ENCODE peak calls at places on chromosomes 12 and 14, in nine cellular contexts. One of them, this sample, is unnamed.

GRCh38 chr12:106108187-106108816 is 30.5 kb downstream of the NUAK1 start:
- DNase-seq in ecto neural progenitor cell: no peak
- DNase-seq in effector CD4-positive, alpha-beta T cell: no peak
- DNase-seq in tibial artery: no peak
- DNase-seq in RKO: no peak
- DNase-seq in Peyer's patch: no peak
- DNase-seq in NCI-H2171: no peak
- DNase-seq in AML-193: no peak
- DNase-seq in activated CD8-positive, alpha-beta memory T cell treated with anti-CD3 and anti-CD28 coated beads, Interleukin-2, amount 10 ng/mL, durations not matched to agents 7 days and 5 days: no peak
- DNase-seq in this sample: no peak

GRCh38 chr12:51393676-51394545 is 2.7 kb upstream of the GALNT6 start:
- DNase-seq in AML-193: peak
- DNase-seq in activated CD8-positive, alpha-beta memory T cell treated with anti-CD3 and anti-CD28 coated beads, Interleukin-2, amount 10 ng/mL, durations not matched to agents 7 days and 5 days: peak
- DNase-seq in RKO: peak
- DNase-seq in Peyer's patch: peak
- DNase-seq in ecto neural progenitor cell: no peak
- DNase-seq in effector CD4-positive, alpha-beta T cell: peak
- DNase-seq in NCI-H2171: no peak
- DNase-seq in tibial artery: no peak
- DNase-seq in this sample: peak

GRCh38 chr14:101365329-101366158 is 195.8 kb upstream of the DIO3 start:
- DNase-seq in effector CD4-positive, alpha-beta T cell: no peak
- DNase-seq in NCI-H2171: no peak
- DNase-seq in ecto neural progenitor cell: peak
- DNase-seq in tibial artery: peak
- DNase-seq in Peyer's patch: no peak
- DNase-seq in activated CD8-positive, alpha-beta memory T cell treated with anti-CD3 and anti-CD28 coated beads, Interleukin-2, amount 10 ng/mL, durations not matched to agents 7 days and 5 days: no peak
- DNase-seq in RKO: no peak
- DNase-seq in AML-193: no peak
- DNase-seq in this sample: no peak

GRCh38 chr14:67532998-67533753 is at the start of gene PLEKHH1:
- DNase-seq in activated CD8-positive, alpha-beta memory T cell treated with anti-CD3 and anti-CD28 coated beads, Interleukin-2, amount 10 ng/mL, durations not matched to agents 7 days and 5 days: peak
- DNase-seq in RKO: peak
- DNase-seq in Peyer's patch: peak
- DNase-seq in NCI-H2171: peak
- DNase-seq in tibial artery: peak
- DNase-seq in effector CD4-positive, alpha-beta T cell: no peak
- DNase-seq in ecto neural progenitor cell: peak
- DNase-seq in AML-193: no peak
- DNase-seq in this sample: peak

GRCh38 chr14:100065161-100065871 is at the start of gene EVL:
- DNase-seq in effector CD4-positive, alpha-beta T cell: peak
- DNase-seq in ecto neural progenitor cell: no peak
- DNase-seq in Peyer's patch: peak
- DNase-seq in AML-193: peak
- DNase-seq in tibial artery: no peak
- DNase-seq in RKO: no peak
- DNase-seq in NCI-H2171: no peak
- DNase-seq in activated CD8-positive, alpha-beta memory T cell treated with anti-CD3 and anti-CD28 coated beads, Interleukin-2, amount 10 ng/mL, durations not matched to agents 7 days and 5 days: peak
- DNase-seq in this sample: peak

GRCh38 chr14:59427653-59428578 is 37.3 kb downstream of the GPR135 start:
- DNase-seq in effector CD4-positive, alpha-beta T cell: no peak
- DNase-seq in NCI-H2171: peak
- DNase-seq in tibial artery: peak
- DNase-seq in activated CD8-positive, alpha-beta memory T cell treated with anti-CD3 and anti-CD28 coated beads, Interleukin-2, amount 10 ng/mL, durations not matched to agents 7 days and 5 days: no peak
- DNase-seq in ecto neural progenitor cell: no peak
- DNase-seq in Peyer's patch: no peak
- DNase-seq in RKO: peak
- DNase-seq in AML-193: no peak
- DNase-seq in this sample: peak

GRCh38 chr12:32568241-32568640 is 110.9 kb upstream of the DNM1L start:
- DNase-seq in Peyer's patch: no peak
- DNase-seq in activated CD8-positive, alpha-beta memory T cell treated with anti-CD3 and anti-CD28 coated beads, Interleukin-2, amount 10 ng/mL, durations not matched to agents 7 days and 5 days: no peak
- DNase-seq in NCI-H2171: no peak
- DNase-seq in tibial artery: no peak
- DNase-seq in AML-193: no peak
- DNase-seq in RKO: peak
- DNase-seq in ecto neural progenitor cell: no peak
- DNase-seq in effector CD4-positive, alpha-beta T cell: no peak
- DNase-seq in this sample: no peak

GRCh38 chr14:94933411-94933964 is 163.6 kb upstream of the GSC start:
- DNase-seq in ecto neural progenitor cell: no peak
- DNase-seq in effector CD4-positive, alpha-beta T cell: no peak
- DNase-seq in tibial artery: no peak
- DNase-seq in Peyer's patch: no peak
- DNase-seq in RKO: no peak
- DNase-seq in activated CD8-positive, alpha-beta memory T cell treated with anti-CD3 and anti-CD28 coated beads, Interleukin-2, amount 10 ng/mL, durations not matched to agents 7 days and 5 days: no peak
- DNase-seq in NCI-H2171: no peak
- DNase-seq in AML-193: no peak
- DNase-seq in this sample: no peak

GRCh38 chr14:75084513-75084912 is 15.1 kb downstream of the ZC2HC1C start:
- DNase-seq in activated CD8-positive, alpha-beta memory T cell treated with anti-CD3 and anti-CD28 coated beads, Interleukin-2, amount 10 ng/mL, durations not matched to agents 7 days and 5 days: no peak
- DNase-seq in Peyer's patch: no peak
- DNase-seq in ecto neural progenitor cell: no peak
- DNase-seq in effector CD4-positive, alpha-beta T cell: no peak
- DNase-seq in NCI-H2171: peak
- DNase-seq in tibial artery: no peak
- DNase-seq in AML-193: no peak
- DNase-seq in RKO: no peak
- DNase-seq in this sample: no peak

GRCh38 chr12:117025481-117026151 is 73.6 kb downstream of the TESC start:
- DNase-seq in tibial artery: no peak
- DNase-seq in effector CD4-positive, alpha-beta T cell: peak
- DNase-seq in activated CD8-positive, alpha-beta memory T cell treated with anti-CD3 and anti-CD28 coated beads, Interleukin-2, amount 10 ng/mL, durations not matched to agents 7 days and 5 days: peak
- DNase-seq in ecto neural progenitor cell: peak
- DNase-seq in AML-193: peak
- DNase-seq in RKO: peak
- DNase-seq in NCI-H2171: peak
- DNase-seq in Peyer's patch: peak
- DNase-seq in this sample: peak

GRCh38 chr12:3076730-3077571 is at the start of gene TSPAN9:
- DNase-seq in tibial artery: peak
- DNase-seq in RKO: peak
- DNase-seq in AML-193: no peak
- DNase-seq in NCI-H2171: peak
- DNase-seq in ecto neural progenitor cell: peak
- DNase-seq in effector CD4-positive, alpha-beta T cell: peak
- DNase-seq in activated CD8-positive, alpha-beta memory T cell treated with anti-CD3 and anti-CD28 coated beads, Interleukin-2, amount 10 ng/mL, durations not matched to agents 7 days and 5 days: peak
- DNase-seq in Peyer's patch: peak
- DNase-seq in this sample: peak

GRCh38 chr14:74599201-74599809 is 12.7 kb downstream of the LTBP2 start:
- DNase-seq in ecto neural progenitor cell: no peak
- DNase-seq in NCI-H2171: no peak
- DNase-seq in effector CD4-positive, alpha-beta T cell: no peak
- DNase-seq in AML-193: no peak
- DNase-seq in tibial artery: peak
- DNase-seq in activated CD8-positive, alpha-beta memory T cell treated with anti-CD3 and anti-CD28 coated beads, Interleukin-2, amount 10 ng/mL, durations not matched to agents 7 days and 5 days: no peak
- DNase-seq in Peyer's patch: no peak
- DNase-seq in RKO: no peak
- DNase-seq in this sample: no peak

GRCh38 chr14:103905861-103906456 is 22.3 kb upstream of the TDRD9 start:
- DNase-seq in NCI-H2171: no peak
- DNase-seq in tibial artery: no peak
- DNase-seq in Peyer's patch: no peak
- DNase-seq in activated CD8-positive, alpha-beta memory T cell treated with anti-CD3 and anti-CD28 coated beads, Interleukin-2, amount 10 ng/mL, durations not matched to agents 7 days and 5 days: no peak
- DNase-seq in ecto neural progenitor cell: peak
- DNase-seq in effector CD4-positive, alpha-beta T cell: no peak
- DNase-seq in RKO: no peak
- DNase-seq in AML-193: no peak
- DNase-seq in this sample: peak

GRCh38 chr12:86777335-86777734 is 521.1 kb upstream of the MGAT4C start:
- DNase-seq in NCI-H2171: no peak
- DNase-seq in AML-193: no peak
- DNase-seq in Peyer's patch: no peak
- DNase-seq in activated CD8-positive, alpha-beta memory T cell treated with anti-CD3 and anti-CD28 coated beads, Interleukin-2, amount 10 ng/mL, durations not matched to agents 7 days and 5 days: no peak
- DNase-seq in ecto neural progenitor cell: no peak
- DNase-seq in RKO: no peak
- DNase-seq in effector CD4-positive, alpha-beta T cell: no peak
- DNase-seq in tibial artery: no peak
- DNase-seq in this sample: no peak

GRCh38 chr12:1797991-1798733 is 22.2 kb upstream of the LRTM2 start:
- DNase-seq in ecto neural progenitor cell: peak
- DNase-seq in activated CD8-positive, alpha-beta memory T cell treated with anti-CD3 and anti-CD28 coated beads, Interleukin-2, amount 10 ng/mL, durations not matched to agents 7 days and 5 days: peak
- DNase-seq in tibial artery: peak
- DNase-seq in NCI-H2171: peak
- DNase-seq in RKO: no peak
- DNase-seq in Peyer's patch: peak
- DNase-seq in effector CD4-positive, alpha-beta T cell: no peak
- DNase-seq in AML-193: no peak
- DNase-seq in this sample: no peak